ENCODE peak calls at places on chromosomes 3 and 15, in four cellular contexts. C is mesendoderm, D is H1, B is IMR-90. X is an unnamed sample.

GRCh38 chr3:52534281-52535183 is 875 bp upstream of the NT5DC2 start:
- DNase-seq in D (no peak), C (peak), B (peak), X (peak)

GRCh38 chr3:160081958-160082533 is 93.4 kb downstream of the IL12A start:
- DNase-seq in D (no peak), C (no peak), B (no peak), X (no peak)

GRCh38 chr15:56582785-56583184 is 117.8 kb upstream of the MNS1 start:
- DNase-seq in D (no peak), C (no peak), B (peak), X (no peak)

GRCh38 chr15:40233727-40234577 is 4.9 kb upstream of the PAK6 start:
- DNase-seq in C (no peak), D (no peak), B (no peak), X (no peak)

GRCh38 chr15:34942363-34942762 is 27.2 kb downstream of the AQR start:
- DNase-seq in C (no peak), B (peak), D (no peak), X (no peak)

GRCh38 chr3:16190704-16191103 is 16.2 kb downstream of the GALNT15 start:
- DNase-seq in B (no peak), C (no peak), D (no peak), X (no peak)

GRCh38 chr3:141231923-141232861 is 567 bp downstream of the PXYLP1 start:
- DNase-seq in B (no peak), D (peak), C (peak), X (peak)

GRCh38 chr3:103052236-103052830 is 617.5 kb downstream of the ZPLD1 start:
- DNase-seq in C (no peak), B (no peak), D (no peak), X (no peak)

GRCh38 chr15:77870195-77871065 is 207.1 kb downstream of the TBC1D2B start:
- DNase-seq in B (peak), D (peak), C (peak), X (peak)

DNA sequence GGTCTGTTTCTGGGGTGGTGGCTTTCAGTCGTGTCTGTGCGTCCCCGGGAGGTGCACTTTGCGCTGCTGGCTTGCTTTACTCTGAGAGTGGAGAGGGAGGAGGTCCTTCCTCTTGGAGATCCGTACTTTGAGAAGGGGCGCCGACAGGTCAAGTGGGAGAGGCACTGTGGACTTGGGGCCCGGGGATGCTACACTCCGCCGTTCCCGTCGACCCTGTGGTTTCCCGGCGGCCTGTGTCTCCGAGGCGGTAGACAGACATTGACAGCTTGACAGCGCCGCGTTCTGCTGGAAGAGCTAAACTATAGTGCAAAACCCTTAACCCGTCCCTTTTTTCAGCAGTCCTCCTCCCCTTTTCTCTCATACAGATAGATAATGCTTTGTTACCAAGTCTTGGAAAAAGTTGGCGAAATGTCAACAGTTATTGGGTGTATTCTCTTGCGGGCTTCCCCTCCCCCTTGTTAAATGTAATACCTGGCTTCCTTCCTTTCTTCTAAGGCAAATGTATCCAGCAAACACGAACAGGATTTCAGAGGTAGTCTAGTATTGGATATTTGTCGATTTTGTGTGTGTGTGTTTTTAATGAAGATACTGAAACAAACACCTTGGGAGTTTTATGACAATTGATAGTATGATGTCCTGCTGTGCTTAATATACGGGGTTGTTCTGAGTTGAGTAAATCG is 6.6 kb downstream of the TPM1 start:
- DNase-seq in D (peak), B (peak), C (peak), X (peak)
- H3K18ac ChIP-seq in D (no peak), B (peak), C (peak), X (peak)

GRCh38 chr3:192467230-192468186 is 259.8 kb downstream of the FGF12 start:
- DNase-seq in C (peak), D (peak), B (peak), X (peak)
- H3K56ac ChIP-seq in C (no peak), D (no peak), B (no peak), X (no peak)

GRCh38 chr15:25844542-25844941 is 18.6 kb downstream of the ATP10A start:
- DNase-seq in D (no peak), C (no peak), B (no peak), X (no peak)
- H4K5ac ChIP-seq in D (no peak), C (no peak), B (peak), X (no peak)

DNA sequence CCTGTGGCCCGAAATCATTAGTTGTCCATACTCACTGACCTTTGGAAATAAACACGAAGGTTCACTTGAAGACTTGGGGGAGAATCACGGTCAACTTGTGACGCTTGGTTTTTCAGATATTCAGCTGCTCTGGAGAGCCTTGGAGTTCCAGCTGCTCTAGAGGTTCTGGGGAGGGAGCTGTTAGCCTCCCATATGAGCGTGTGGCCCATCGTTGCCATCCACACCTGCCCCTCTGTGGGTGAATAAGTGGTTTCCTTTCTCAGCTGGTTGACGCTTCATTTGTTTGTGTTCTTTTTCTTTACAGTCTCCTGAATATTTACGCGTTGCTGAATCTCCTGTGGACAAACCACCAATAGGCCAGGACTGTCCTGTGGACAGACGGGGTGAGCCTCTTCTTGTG is 35.6 kb downstream of the APBA2 start:
- DNase-seq in B (no peak), C (no peak), D (no peak), X (no peak)
- H3K18ac ChIP-seq in B (no peak), C (no peak), D (no peak), X (no peak)

DNA sequence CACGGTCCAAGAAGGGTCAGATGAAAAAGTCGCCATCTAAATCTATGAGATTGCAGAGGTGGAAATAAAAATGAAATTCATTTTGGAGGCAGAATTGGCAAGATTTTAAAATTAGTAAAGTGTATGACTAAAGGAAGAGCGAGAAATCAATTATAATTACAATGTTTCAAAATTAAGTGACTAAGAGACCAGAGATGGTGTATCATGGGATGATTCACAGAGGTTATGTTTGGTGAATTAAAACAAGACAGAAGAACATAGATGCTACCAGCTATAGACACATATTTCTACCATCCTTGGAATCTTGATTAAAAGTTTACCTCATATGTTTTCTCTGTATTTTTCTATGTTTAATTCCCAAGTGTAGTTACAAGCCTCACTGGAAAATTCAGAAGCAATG is 308.9 kb upstream of the DNAJC19 start:
- DNase-seq in D (no peak), B (peak), C (no peak), X (no peak)
- H3K56ac ChIP-seq in D (no peak), B (no peak), C (no peak), X (no peak)

GRCh38 chr3:32175607-32176197 is 62.8 kb upstream of the CMTM8 start:
- DNase-seq in C (peak), B (peak), D (peak), X (peak)
- H4K5ac ChIP-seq in C (no peak), B (no peak), D (no peak), X (no peak)